ENCODE peak calls at places on chromosomes 3 and 15, in five cellular contexts. O is GM23338, W is skeletal muscle cell, P is neural progenitor cell, E is stomach. B is an unnamed sample.
A peak's percentile ranks its signal among the peaks of the same experiment; 100 is the strongest.

GRCh38 chr3:158765518-158766205 is 33.4 kb upstream of the RARRES1 start:
- DNase-seq in O (no peak), W (no peak), E (no peak), P (no peak), B (no peak)

GRCh38 chr3:31562525-31562924 is 29.8 kb downstream of the STT3B start:
- DNase-seq in E (no peak), P (peak; percentile 50), O (peak; percentile 91), W (no peak), B (no peak)

GRCh38 chr3:14847613-14848541 is 29.1 kb downstream of the FGD5 start:
- DNase-seq in W (no peak), E (peak; percentile 59), P (peak; percentile 24), O (peak; percentile 86), B (peak; percentile 85)

GRCh38 chr3:94158461-94158860 is 95.6 kb downstream of the NSUN3 start:
- DNase-seq in P (no peak), E (no peak), O (no peak), W (no peak), B (no peak)

GRCh38 chr3:87127286-87127685 is 99.8 kb upstream of the CHMP2B start:
- DNase-seq in O (no peak), W (no peak), E (no peak), P (no peak), B (no peak)

GRCh38 chr3:172536993-172537419 is 13.8 kb upstream of the TNFSF10 start:
- DNase-seq in W (no peak), O (no peak), E (no peak), P (no peak), B (no peak)

GRCh38 chr15:68526269-68526668 is 52.5 kb upstream of the CORO2B start:
- DNase-seq in E (no peak), W (peak; percentile 50), P (no peak), O (no peak), B (no peak)

GRCh38 chr3:136042608-136043221 is 77.2 kb downstream of the PPP2R3A start:
- DNase-seq in P (peak; percentile 63), E (no peak), W (peak; percentile 8), O (peak; percentile 86), B (no peak)

GRCh38 chr3:139204756-139205155 is 139.1 kb upstream of the MRPS22 start:
- DNase-seq in O (no peak), W (no peak), E (no peak), P (no peak), B (no peak)

GRCh38 chr3:100386437-100387064 is 14.3 kb downstream of the TOMM70 start:
- DNase-seq in E (no peak), W (no peak), O (no peak), P (no peak), B (no peak)

GRCh38 chr15:57610130-57610529 is 18.4 kb downstream of the MYZAP start:
- DNase-seq in O (no peak), E (peak; percentile 81), W (peak; percentile 33), P (no peak), B (peak; percentile 90)

GRCh38 chr3:42763023-42763422 is 10.0 kb downstream of the CCDC13 start:
- DNase-seq in E (no peak), P (no peak), O (no peak), W (no peak), B (no peak)

GRCh38 chr15:31379042-31379441 is 52.4 kb downstream of the KLF13 start:
- DNase-seq in W (no peak), E (no peak), O (no peak), P (no peak), B (peak; percentile 15)

GRCh38 chr15:39084683-39085530 is 496.0 kb upstream of the THBS1 start:
- DNase-seq in O (no peak), E (no peak), P (no peak), W (peak; percentile 86), B (no peak)

GRCh38 chr3:50817756-50818518 is 143.2 kb downstream of the DOCK3 start:
- DNase-seq in E (no peak), P (no peak), O (peak; percentile 66), W (no peak), B (no peak)

GRCh38 chr3:176663819-176664218 is 533.5 kb downstream of the TBL1XR1 start:
- DNase-seq in O (peak; percentile 54), E (no peak), W (peak; percentile 60), P (peak; percentile 39), B (no peak)

B was measured in Peyer's patch.